ENCODE peak calls at places on chromosomes 6 and 20, in ten cellular contexts. One of them, this sample, is unnamed. For H3K9me3, the result is how much of the 10 kb centered on the place peaks cover.

GRCh38 chr6:71072508-71072907 is 115.6 kb upstream of the B3GAT2 start:
- DNase-seq in CD4-positive, alpha-beta T cell: no peak
- DNase-seq in hepatocyte: no peak
- DNase-seq in ascending aorta: no peak
- DNase-seq in OCI-LY7: no peak
- DNase-seq in endothelial cell of umbilical vein: no peak
- DNase-seq in adrenal gland: no peak
- DNase-seq in aorta: no peak
- DNase-seq in suprapubic skin: no peak
- DNase-seq in pancreas: no peak
- DNase-seq in this sample: no peak

GRCh38 chr6:106974999-106975698 is 620 bp upstream of the CD24 start:
- DNase-seq in CD4-positive, alpha-beta T cell: no peak
- DNase-seq in hepatocyte: peak
- DNase-seq in ascending aorta: no peak
- DNase-seq in OCI-LY7: peak
- DNase-seq in endothelial cell of umbilical vein: no peak
- DNase-seq in adrenal gland: peak
- DNase-seq in aorta: peak
- DNase-seq in suprapubic skin: no peak
- DNase-seq in pancreas: peak
- DNase-seq in this sample: no peak

GRCh38 chr6:402901-403658 is 11.5 kb downstream of the IRF4 start:
- DNase-seq in CD4-positive, alpha-beta T cell: no peak
- DNase-seq in hepatocyte: no peak
- DNase-seq in ascending aorta: no peak
- DNase-seq in OCI-LY7: no peak
- DNase-seq in endothelial cell of umbilical vein: no peak
- DNase-seq in adrenal gland: no peak
- DNase-seq in aorta: no peak
- DNase-seq in suprapubic skin: no peak
- DNase-seq in pancreas: no peak
- DNase-seq in this sample: no peak

GRCh38 chr6:105608711-105609374 is 206.0 kb upstream of the PREP start:
- DNase-seq in CD4-positive, alpha-beta T cell: no peak
- DNase-seq in hepatocyte: peak
- DNase-seq in ascending aorta: no peak
- DNase-seq in OCI-LY7: no peak
- DNase-seq in endothelial cell of umbilical vein: no peak
- DNase-seq in adrenal gland: no peak
- DNase-seq in aorta: no peak
- DNase-seq in suprapubic skin: no peak
- DNase-seq in pancreas: no peak
- DNase-seq in this sample: no peak

GRCh38 chr6:137881522-137881886 is 14.4 kb downstream of the TNFAIP3 start:
- DNase-seq in CD4-positive, alpha-beta T cell: peak
- DNase-seq in hepatocyte: no peak
- DNase-seq in ascending aorta: no peak
- DNase-seq in OCI-LY7: no peak
- DNase-seq in endothelial cell of umbilical vein: no peak
- DNase-seq in adrenal gland: no peak
- DNase-seq in aorta: no peak
- DNase-seq in suprapubic skin: no peak
- DNase-seq in pancreas: no peak
- DNase-seq in this sample: no peak

GRCh38 chr6:21033095-21033494 is 498.8 kb downstream of the CDKAL1 start:
- DNase-seq in CD4-positive, alpha-beta T cell: no peak
- DNase-seq in hepatocyte: no peak
- DNase-seq in ascending aorta: no peak
- DNase-seq in OCI-LY7: no peak
- DNase-seq in endothelial cell of umbilical vein: no peak
- DNase-seq in adrenal gland: no peak
- DNase-seq in aorta: no peak
- DNase-seq in suprapubic skin: no peak
- DNase-seq in pancreas: no peak
- DNase-seq in this sample: no peak

GRCh38 chr6:109389650-109390274 is 7.5 kb upstream of the CD164 start:
- DNase-seq in CD4-positive, alpha-beta T cell: no peak
- DNase-seq in hepatocyte: no peak
- DNase-seq in ascending aorta: no peak
- DNase-seq in OCI-LY7: no peak
- DNase-seq in endothelial cell of umbilical vein: no peak
- DNase-seq in adrenal gland: no peak
- DNase-seq in aorta: no peak
- DNase-seq in suprapubic skin: no peak
- DNase-seq in pancreas: no peak
- DNase-seq in this sample: no peak

GRCh38 chr20:1357921-1358671 is 29.2 kb upstream of the SDCBP2 start:
- DNase-seq in CD4-positive, alpha-beta T cell: no peak
- DNase-seq in hepatocyte: no peak
- DNase-seq in ascending aorta: no peak
- DNase-seq in OCI-LY7: no peak
- DNase-seq in endothelial cell of umbilical vein: no peak
- DNase-seq in adrenal gland: no peak
- DNase-seq in aorta: no peak
- DNase-seq in suprapubic skin: no peak
- DNase-seq in pancreas: no peak
- DNase-seq in this sample: no peak

GRCh38 chr6:96304997-96305396 is 216.6 kb upstream of the UFL1 start:
- DNase-seq in CD4-positive, alpha-beta T cell: no peak
- DNase-seq in hepatocyte: no peak
- DNase-seq in ascending aorta: no peak
- DNase-seq in OCI-LY7: no peak
- DNase-seq in endothelial cell of umbilical vein: no peak
- DNase-seq in adrenal gland: no peak
- DNase-seq in aorta: no peak
- DNase-seq in suprapubic skin: no peak
- DNase-seq in pancreas: no peak
- DNase-seq in this sample: no peak

GRCh38 chr6:135144678-135145508 is 36.2 kb upstream of the MYB start:
- DNase-seq in CD4-positive, alpha-beta T cell: no peak
- DNase-seq in hepatocyte: peak
- DNase-seq in ascending aorta: no peak
- DNase-seq in OCI-LY7: peak
- DNase-seq in endothelial cell of umbilical vein: peak
- DNase-seq in adrenal gland: peak
- DNase-seq in aorta: no peak
- DNase-seq in suprapubic skin: no peak
- DNase-seq in pancreas: no peak
- DNase-seq in this sample: no peak

GRCh38 chr6:18585032-18585573 is 198.0 kb downstream of the RNF144B start:
- DNase-seq in CD4-positive, alpha-beta T cell: no peak
- DNase-seq in hepatocyte: peak
- DNase-seq in ascending aorta: no peak
- DNase-seq in OCI-LY7: no peak
- DNase-seq in endothelial cell of umbilical vein: peak
- DNase-seq in adrenal gland: peak
- DNase-seq in aorta: no peak
- DNase-seq in suprapubic skin: no peak
- DNase-seq in pancreas: no peak
- DNase-seq in this sample: no peak

DNA sequence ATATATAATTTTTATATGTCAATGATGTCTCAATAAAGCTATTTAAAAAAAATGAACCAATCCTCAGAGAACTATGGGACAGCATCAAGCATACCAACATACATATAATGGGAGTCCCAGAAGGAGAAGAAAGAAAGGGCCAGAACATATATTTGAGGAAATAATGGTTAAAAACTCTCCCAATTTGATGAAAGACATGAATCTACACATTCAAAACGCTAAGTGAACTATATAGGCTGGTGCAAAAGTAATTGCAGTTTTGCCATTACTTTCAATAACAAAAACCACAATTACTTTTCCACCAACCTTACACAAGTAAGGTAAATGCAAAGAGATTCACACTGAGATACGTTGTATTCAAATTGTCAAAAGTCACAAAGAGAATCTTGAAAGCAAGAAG is 43.4 kb downstream of the ZNF133 start:
- DNase-seq in CD4-positive, alpha-beta T cell: no peak
- DNase-seq in hepatocyte: no peak
- DNase-seq in ascending aorta: no peak
- DNase-seq in OCI-LY7: no peak
- DNase-seq in endothelial cell of umbilical vein: no peak
- DNase-seq in adrenal gland: no peak
- DNase-seq in aorta: no peak
- DNase-seq in suprapubic skin: no peak
- DNase-seq in pancreas: no peak
- DNase-seq in this sample: no peak
- H3K9me3 ChIP-seq in CD4-positive, alpha-beta T cell: under half
- H3K9me3 ChIP-seq in hepatocyte: under half
- H3K9me3 ChIP-seq in ascending aorta: under half
- H3K9me3 ChIP-seq in OCI-LY7: under half
- H3K9me3 ChIP-seq in endothelial cell of umbilical vein: under half
- H3K9me3 ChIP-seq in adrenal gland: under half
- H3K9me3 ChIP-seq in aorta: under half
- H3K9me3 ChIP-seq in suprapubic skin: under half
- H3K9me3 ChIP-seq in pancreas: under half
- H3K9me3 ChIP-seq in this sample: under half

GRCh38 chr6:11571073-11571472 is 33.5 kb downstream of the TMEM170B start:
- DNase-seq in CD4-positive, alpha-beta T cell: no peak
- DNase-seq in hepatocyte: no peak
- DNase-seq in ascending aorta: no peak
- DNase-seq in OCI-LY7: no peak
- DNase-seq in endothelial cell of umbilical vein: no peak
- DNase-seq in adrenal gland: no peak
- DNase-seq in aorta: no peak
- DNase-seq in suprapubic skin: no peak
- DNase-seq in pancreas: no peak
- DNase-seq in this sample: no peak
- H3K9me3 ChIP-seq in CD4-positive, alpha-beta T cell: under half
- H3K9me3 ChIP-seq in hepatocyte: under half
- H3K9me3 ChIP-seq in ascending aorta: under half
- H3K9me3 ChIP-seq in OCI-LY7: under half
- H3K9me3 ChIP-seq in endothelial cell of umbilical vein: under half
- H3K9me3 ChIP-seq in adrenal gland: under half
- H3K9me3 ChIP-seq in aorta: under half
- H3K9me3 ChIP-seq in suprapubic skin: under half
- H3K9me3 ChIP-seq in pancreas: under half
- H3K9me3 ChIP-seq in this sample: under half

GRCh38 chr6:155250701-155251381 is 13.0 kb upstream of the CLDN20 start:
- DNase-seq in CD4-positive, alpha-beta T cell: no peak
- DNase-seq in hepatocyte: no peak
- DNase-seq in ascending aorta: no peak
- DNase-seq in OCI-LY7: no peak
- DNase-seq in endothelial cell of umbilical vein: no peak
- DNase-seq in adrenal gland: no peak
- DNase-seq in aorta: no peak
- DNase-seq in suprapubic skin: no peak
- DNase-seq in pancreas: no peak
- DNase-seq in this sample: no peak

GRCh38 chr6:155256122-155256795 is 7.6 kb upstream of the CLDN20 start:
- DNase-seq in CD4-positive, alpha-beta T cell: no peak
- DNase-seq in hepatocyte: no peak
- DNase-seq in ascending aorta: no peak
- DNase-seq in OCI-LY7: no peak
- DNase-seq in endothelial cell of umbilical vein: no peak
- DNase-seq in adrenal gland: no peak
- DNase-seq in aorta: no peak
- DNase-seq in suprapubic skin: no peak
- DNase-seq in pancreas: no peak
- DNase-seq in this sample: no peak

GRCh38 chr6:155252581-155252980 is 11.2 kb upstream of the CLDN20 start:
- DNase-seq in CD4-positive, alpha-beta T cell: no peak
- DNase-seq in hepatocyte: no peak
- DNase-seq in ascending aorta: no peak
- DNase-seq in OCI-LY7: no peak
- DNase-seq in endothelial cell of umbilical vein: no peak
- DNase-seq in adrenal gland: no peak
- DNase-seq in aorta: no peak
- DNase-seq in suprapubic skin: no peak
- DNase-seq in pancreas: no peak
- DNase-seq in this sample: no peak

GRCh38 chr6:155253337-155253736 is 10.5 kb upstream of the CLDN20 start:
- DNase-seq in CD4-positive, alpha-beta T cell: no peak
- DNase-seq in hepatocyte: no peak
- DNase-seq in ascending aorta: no peak
- DNase-seq in OCI-LY7: no peak
- DNase-seq in endothelial cell of umbilical vein: no peak
- DNase-seq in adrenal gland: peak
- DNase-seq in aorta: no peak
- DNase-seq in suprapubic skin: no peak
- DNase-seq in pancreas: no peak
- DNase-seq in this sample: no peak

GRCh38 chr6:155254139-155254538 is 9.7 kb upstream of the CLDN20 start:
- DNase-seq in CD4-positive, alpha-beta T cell: no peak
- DNase-seq in hepatocyte: no peak
- DNase-seq in ascending aorta: no peak
- DNase-seq in OCI-LY7: no peak
- DNase-seq in endothelial cell of umbilical vein: no peak
- DNase-seq in adrenal gland: no peak
- DNase-seq in aorta: no peak
- DNase-seq in suprapubic skin: no peak
- DNase-seq in pancreas: no peak
- DNase-seq in this sample: no peak
- H3K9me3 ChIP-seq in CD4-positive, alpha-beta T cell: under half
- H3K9me3 ChIP-seq in hepatocyte: under half
- H3K9me3 ChIP-seq in ascending aorta: under half
- H3K9me3 ChIP-seq in OCI-LY7: under half
- H3K9me3 ChIP-seq in endothelial cell of umbilical vein: under half
- H3K9me3 ChIP-seq in adrenal gland: under half
- H3K9me3 ChIP-seq in aorta: under half
- H3K9me3 ChIP-seq in suprapubic skin: under half
- H3K9me3 ChIP-seq in pancreas: under half
- H3K9me3 ChIP-seq in this sample: under half

GRCh38 chr20:59627298-59627697 is 23.0 kb downstream of the PHACTR3 start:
- DNase-seq in CD4-positive, alpha-beta T cell: no peak
- DNase-seq in hepatocyte: no peak
- DNase-seq in ascending aorta: no peak
- DNase-seq in OCI-LY7: no peak
- DNase-seq in endothelial cell of umbilical vein: no peak
- DNase-seq in adrenal gland: no peak
- DNase-seq in aorta: no peak
- DNase-seq in suprapubic skin: no peak
- DNase-seq in pancreas: no peak
- DNase-seq in this sample: no peak

GRCh38 chr20:59631751-59632380 is 27.5 kb downstream of the PHACTR3 start:
- DNase-seq in CD4-positive, alpha-beta T cell: no peak
- DNase-seq in hepatocyte: no peak
- DNase-seq in ascending aorta: no peak
- DNase-seq in OCI-LY7: no peak
- DNase-seq in endothelial cell of umbilical vein: no peak
- DNase-seq in adrenal gland: no peak
- DNase-seq in aorta: no peak
- DNase-seq in suprapubic skin: no peak
- DNase-seq in pancreas: no peak
- DNase-seq in this sample: no peak

GRCh38 chr20:59630526-59630925 is 26.2 kb downstream of the PHACTR3 start:
- DNase-seq in CD4-positive, alpha-beta T cell: no peak
- DNase-seq in hepatocyte: no peak
- DNase-seq in ascending aorta: no peak
- DNase-seq in OCI-LY7: no peak
- DNase-seq in endothelial cell of umbilical vein: no peak
- DNase-seq in adrenal gland: no peak
- DNase-seq in aorta: no peak
- DNase-seq in suprapubic skin: no peak
- DNase-seq in pancreas: no peak
- DNase-seq in this sample: no peak

GRCh38 chr20:59628171-59628570 is 23.8 kb downstream of the PHACTR3 start:
- DNase-seq in CD4-positive, alpha-beta T cell: no peak
- DNase-seq in hepatocyte: no peak
- DNase-seq in ascending aorta: no peak
- DNase-seq in OCI-LY7: no peak
- DNase-seq in endothelial cell of umbilical vein: no peak
- DNase-seq in adrenal gland: no peak
- DNase-seq in aorta: no peak
- DNase-seq in suprapubic skin: no peak
- DNase-seq in pancreas: no peak
- DNase-seq in this sample: no peak

GRCh38 chr20:59629141-59630045 is 25.1 kb downstream of the PHACTR3 start:
- DNase-seq in CD4-positive, alpha-beta T cell: no peak
- DNase-seq in hepatocyte: no peak
- DNase-seq in ascending aorta: no peak
- DNase-seq in OCI-LY7: no peak
- DNase-seq in endothelial cell of umbilical vein: no peak
- DNase-seq in adrenal gland: no peak
- DNase-seq in aorta: no peak
- DNase-seq in suprapubic skin: no peak
- DNase-seq in pancreas: no peak
- DNase-seq in this sample: no peak
- H3K9me3 ChIP-seq in CD4-positive, alpha-beta T cell: under half
- H3K9me3 ChIP-seq in hepatocyte: under half
- H3K9me3 ChIP-seq in ascending aorta: under half
- H3K9me3 ChIP-seq in OCI-LY7: under half
- H3K9me3 ChIP-seq in endothelial cell of umbilical vein: under half
- H3K9me3 ChIP-seq in adrenal gland: under half
- H3K9me3 ChIP-seq in aorta: under half
- H3K9me3 ChIP-seq in suprapubic skin: under half
- H3K9me3 ChIP-seq in pancreas: under half
- H3K9me3 ChIP-seq in this sample: under half

This sample was measured in T-helper 17 cell.